ENCODE peak calls at places on chromosomes 1 and 21, in eight cellular contexts. B is psoas muscle, F is tibial nerve, U is fibroblast of lung, M is uterus, T is IMR-90, O is neural progenitor cell, V is left ventricle myocardium inferior. Q is an unnamed sample.

GRCh38 chr1:77394166-77394565 is 112.3 kb downstream of the AK5 start:
- DNase-seq in T (peak; percentile 76), O (no peak), V (no peak), M (no peak), F (no peak), U (peak; percentile 85), B (no peak), Q (no peak)

GRCh38 chr1:155082301-155082940 is 3.8 kb downstream of the EFNA3 start:
- DNase-seq in O (peak; percentile 51), M (no peak), V (no peak), T (no peak), B (no peak), F (no peak), U (no peak), Q (no peak)

GRCh38 chr21:18204931-18205330 is 39.7 kb upstream of the CHODL start:
- DNase-seq in B (no peak), F (no peak), U (no peak), M (no peak), T (no peak), V (no peak), O (peak; percentile 22), Q (no peak)

GRCh38 chr1:147079400-147080012 is 92.8 kb downstream of the PRKAB2 start:
- DNase-seq in B (no peak), V (no peak), M (no peak), F (no peak), U (no peak), T (no peak), O (no peak), Q (no peak)

GRCh38 chr1:12518956-12519707 is 98.9 kb downstream of the DHRS3 start:
- DNase-seq in T (peak; percentile 63), M (peak; percentile 84), V (peak; percentile 80), U (peak; percentile 53), F (peak; percentile 71), B (peak; percentile 87), O (peak; percentile 51), Q (peak; percentile 93)

GRCh38 chr1:55213885-55214213 is 1.3 kb downstream of the USP24 start:
- DNase-seq in V (no peak), B (no peak), T (no peak), O (peak; percentile 26), M (no peak), F (no peak), U (no peak), Q (no peak)

GRCh38 chr1:33634806-33635205 is 162.4 kb downstream of the ZSCAN20 start:
- DNase-seq in T (peak; percentile 7), B (no peak), O (peak; percentile 77), V (peak; percentile 20), F (peak; percentile 15), M (no peak), U (peak; percentile 15), Q (no peak)

GRCh38 chr21:33865176-33865575 is 50.4 kb downstream of the ATP5PO start:
- DNase-seq in U (no peak), F (no peak), B (no peak), O (no peak), T (no peak), V (no peak), M (no peak), Q (no peak)

GRCh38 chr1:153619171-153619570 is 3.0 kb upstream of the S100A14 start:
- DNase-seq in M (no peak), U (no peak), O (no peak), T (no peak), V (no peak), B (no peak), F (no peak), Q (no peak)

GRCh38 chr1:111541721-111542120 is 38.3 kb upstream of the ADORA3 start:
- DNase-seq in U (peak; percentile 76), V (no peak), B (no peak), T (peak; percentile 37), O (no peak), F (no peak), M (no peak), Q (no peak)

GRCh38 chr1:109500886-109501285 is 7.0 kb downstream of the CYB561D1 start:
- DNase-seq in V (no peak), B (no peak), F (no peak), O (no peak), M (no peak), T (peak; percentile 90), U (peak; percentile 88), Q (no peak)

GRCh38 chr1:246566128-246566807 is at the start of the genes CNST and TFB2M:
- DNase-seq in V (peak; percentile 98), M (peak; percentile 98), U (peak; percentile 99), F (peak; percentile 92), T (peak; percentile 99), B (peak; percentile 98), O (peak; percentile 99), Q (peak; percentile 98)

GRCh38 chr1:85464497-85465098 is 361 bp downstream of the DDAH1 start:
- DNase-seq in T (peak; percentile 73), M (peak; percentile 68), B (peak; percentile 76), V (peak; percentile 60), U (peak; percentile 85), F (peak; percentile 33), O (peak; percentile 70), Q (peak; percentile 60)

GRCh38 chr1:101215363-101216011 is 21.3 kb upstream of the S1PR1 start:
- DNase-seq in O (no peak), M (no peak), B (no peak), U (no peak), V (no peak), F (no peak), T (no peak), Q (no peak)

GRCh38 chr21:43188712-43189151 is 19.9 kb downstream of the CRYAA start:
- DNase-seq in F (peak; percentile 11), V (no peak), B (no peak), U (no peak), M (peak; percentile 22), T (no peak), O (no peak), Q (no peak)

GRCh38 chr1:202235856-202236837 is 42.5 kb downstream of the LGR6 start:
- DNase-seq in B (peak; percentile 53), M (peak; percentile 44), V (peak; percentile 36), O (peak; percentile 78), F (peak; percentile 52), U (peak; percentile 98), T (peak; percentile 96), Q (no peak)

GRCh38 chr21:44854391-44854663 is 19.2 kb downstream of the PTTG1IP start:
- DNase-seq in U (no peak), F (no peak), B (no peak), V (no peak), M (no peak), O (no peak), T (no peak), Q (no peak)

GRCh38 chr1:235709018-235709417 is 59.4 kb upstream of the GNG4 start:
- DNase-seq in F (no peak), T (no peak), O (no peak), M (no peak), V (no peak), B (no peak), U (no peak), Q (no peak)

GRCh38 chr1:235712812-235713211 is 63.2 kb upstream of the GNG4 start:
- DNase-seq in U (no peak), O (no peak), M (no peak), T (peak; percentile 23), B (no peak), V (no peak), F (no peak), Q (no peak)

GRCh38 chr1:235703516-235703915 is 53.9 kb upstream of the GNG4 start:
- DNase-seq in O (no peak), U (peak; percentile 70), F (no peak), T (peak; percentile 70), B (no peak), V (no peak), M (no peak), Q (no peak)

GRCh38 chr1:235710665-235711064 is 61.1 kb upstream of the GNG4 start:
- DNase-seq in U (no peak), M (no peak), B (no peak), V (no peak), T (no peak), F (no peak), O (peak; percentile 15), Q (no peak)

DNA sequence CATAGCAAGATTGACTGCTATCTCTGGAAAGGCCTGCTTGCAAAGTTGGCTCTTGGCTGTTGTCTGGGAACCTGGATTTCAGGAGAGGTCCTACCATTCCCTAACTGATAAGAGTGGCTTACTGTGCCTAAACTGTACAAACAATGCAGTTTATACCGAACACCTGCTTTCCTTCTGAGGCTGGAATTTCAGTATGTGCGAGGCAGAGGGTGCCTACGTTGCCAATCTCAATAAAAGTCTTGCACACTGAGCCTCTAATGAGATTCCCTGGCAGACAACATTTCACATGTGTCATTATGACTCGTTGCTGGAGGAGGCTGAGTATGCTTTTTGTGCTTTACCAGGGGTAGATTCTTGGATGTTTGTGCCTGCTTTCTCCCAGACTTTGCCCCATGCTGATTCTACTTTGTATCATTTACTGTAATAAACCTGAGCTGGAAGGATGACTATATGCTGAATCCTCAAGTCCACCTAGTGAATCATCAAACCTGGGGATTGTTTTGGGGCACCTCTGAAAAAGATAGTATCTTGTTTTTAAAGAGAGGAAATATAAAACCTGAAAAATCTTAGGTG is 58.9 kb upstream of the GNG4 start:
- DNase-seq in M (no peak), U (peak; percentile 67), B (no peak), V (no peak), F (no peak), O (no peak), T (peak; percentile 66), Q (no peak)
- H3K27ac ChIP-seq in M (no peak overlapping the region), U (no peak overlapping the region), B (no peak overlapping the region), V (no peak overlapping the region), F (no peak overlapping the region), O (no peak overlapping the region), T (no peak overlapping the region), Q (no peak overlapping the region)

GRCh38 chr1:83024251-83024767 is 974.6 kb downstream of the TTLL7 start:
- DNase-seq in V (no peak), F (no peak), M (no peak), T (no peak), U (no peak), B (no peak), O (no peak), Q (no peak)
- TF ChIP-seq CTCF in V (no peak), F (no peak), M (no peak), T (no peak), U (no peak), B (no peak), O (no peak), Q (no peak)

GRCh38 chr1:230979952-230980351 is 1.1 kb downstream of the ARV1 start:
- DNase-seq in V (no peak), T (no peak), O (no peak), B (no peak), U (no peak), M (no peak), F (no peak), Q (no peak)
- H3K4me3 ChIP-seq in V (peak overlapping the region; percentile 80), T (no peak overlapping the region), O (peak overlapping the region; percentile 77), B (peak overlapping the region; percentile 81), U (peak overlapping the region; percentile 93), M (no peak overlapping the region), F (peak overlapping the region; percentile 77), Q (no peak overlapping the region)

DNA sequence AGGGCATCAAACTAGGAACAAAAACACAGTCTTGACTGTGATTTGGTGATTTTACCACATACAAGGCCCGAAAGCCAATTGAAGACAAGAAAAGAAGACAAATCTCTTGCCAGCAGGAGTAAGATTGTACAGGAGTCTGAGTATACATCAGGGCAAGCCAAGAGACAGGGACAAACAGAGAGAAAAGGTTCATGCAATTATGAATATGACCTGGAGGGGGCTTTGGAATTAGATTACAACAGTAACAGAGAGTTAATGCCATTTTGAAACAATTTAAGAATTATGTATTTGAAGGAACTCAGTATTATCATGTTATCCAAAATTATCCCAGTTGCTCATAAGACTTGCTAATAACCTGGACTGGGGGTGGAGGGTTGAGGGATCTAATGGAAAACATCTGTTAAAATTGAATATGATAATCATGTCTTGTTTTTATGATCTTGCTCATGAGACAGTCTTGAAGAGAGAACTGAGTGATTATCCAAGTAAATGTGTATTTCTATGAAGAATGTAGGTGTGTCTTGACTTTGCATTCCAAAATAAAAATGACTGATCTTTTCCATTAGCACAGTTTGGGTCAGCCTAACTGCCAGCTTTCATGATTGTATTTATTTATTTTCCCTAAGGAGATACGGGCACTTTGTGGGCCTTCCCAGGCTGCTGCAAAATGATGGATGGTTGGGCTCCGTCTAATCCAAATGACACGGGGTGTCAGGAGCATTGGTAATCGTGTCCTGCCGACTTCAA is 117.7 kb downstream of the ERG start:
- DNase-seq in B (no peak), V (no peak), T (peak; percentile 8), M (no peak), O (no peak), F (no peak), U (peak; percentile 25), Q (peak; percentile 52)
- H3K27ac ChIP-seq in B (no peak overlapping the region), V (no peak overlapping the region), T (no peak overlapping the region), M (no peak overlapping the region), O (no peak overlapping the region), F (no peak overlapping the region), U (no peak overlapping the region), Q (no peak overlapping the region)